ENCODE peak calls at places on chromosomes 12 and 14, in seven cellular contexts. L, O, R, C, B, T and E are unnamed samples. For H3K27me3, the result is how much of the 10 kb centered on the place peaks cover.

GRCh38 chr14:77242752-77243151 is 28.3 kb downstream of the NGB start:
- DNase-seq in L (no peak), T (no peak), R (no peak), O (no peak), C (no peak), B (no peak), E (no peak)

GRCh38 chr14:104800600-104801283 is at the start of gene ZBTB42:
- DNase-seq in O (no peak), L (peak), T (peak), R (peak), C (peak), B (peak), E (no peak)

GRCh38 chr14:89178802-89179201 is 238.2 kb downstream of the FOXN3 start:
- DNase-seq in R (no peak), T (no peak), C (no peak), O (no peak), B (no peak), L (no peak), E (no peak)

GRCh38 chr12:74076918-74077317 is 460.7 kb upstream of the ATXN7L3B start:
- DNase-seq in L (no peak), C (no peak), O (no peak), B (no peak), R (no peak), T (no peak), E (no peak)

GRCh38 chr12:104050436-104050835 is 449 bp upstream of the GLT8D2 start:
- DNase-seq in T (no peak), C (no peak), O (no peak), L (no peak), R (no peak), B (no peak), E (no peak)

GRCh38 chr14:73888971-73889370 is 2.3 kb downstream of the ZNF410 start:
- DNase-seq in R (no peak), B (no peak), T (no peak), O (no peak), L (no peak), C (no peak), E (no peak)

GRCh38 chr14:77026930-77027537 is 1.5 kb downstream of the IRF2BPL start:
- DNase-seq in B (peak), C (peak), T (peak), R (no peak), O (no peak), L (peak), E (no peak)

GRCh38 chr12:111687255-111687654 is 1.4 kb downstream of the ACAD10 start:
- DNase-seq in B (no peak), R (no peak), T (peak), C (no peak), O (no peak), L (no peak), E (no peak)

GRCh38 chr12:109163150-109163549 is 46.8 kb downstream of the ACACB start:
- DNase-seq in R (no peak), C (no peak), O (no peak), B (no peak), L (no peak), T (no peak), E (no peak)

GRCh38 chr14:83172363-83172762 is 1638.7 kb upstream of the SEL1L start:
- DNase-seq in L (no peak), T (no peak), R (no peak), C (no peak), O (no peak), B (no peak), E (no peak)

GRCh38 chr14:76863724-76864407 is 37.7 kb downstream of the LRRC74A start:
- DNase-seq in L (peak), T (no peak), R (peak), C (no peak), O (no peak), B (peak), E (no peak)

GRCh38 chr14:63547798-63548335 is 4.7 kb upstream of the PPP2R5E start:
- DNase-seq in C (no peak), O (no peak), L (no peak), T (no peak), R (no peak), B (no peak), E (no peak)

GRCh38 chr12:57739387-57739786 is 845 bp upstream of the AGAP2 start:
- DNase-seq in R (no peak), O (no peak), L (no peak), C (no peak), B (no peak), T (no peak), E (no peak)

GRCh38 chr14:101578489-101578888 is 17.2 kb downstream of the DIO3 start:
- DNase-seq in O (no peak), C (no peak), L (no peak), T (no peak), B (no peak), R (no peak), E (no peak)

GRCh38 chr12:79424109-79424721 is 266.5 kb downstream of the PAWR start:
- DNase-seq in B (no peak), T (peak), O (no peak), L (no peak), C (peak), R (no peak), E (no peak)

GRCh38 chr12:95837240-95838038 is 21.3 kb upstream of the SNRPF start:
- DNase-seq in L (no peak), B (no peak), T (no peak), O (no peak), C (no peak), R (no peak), E (no peak)

DNA sequence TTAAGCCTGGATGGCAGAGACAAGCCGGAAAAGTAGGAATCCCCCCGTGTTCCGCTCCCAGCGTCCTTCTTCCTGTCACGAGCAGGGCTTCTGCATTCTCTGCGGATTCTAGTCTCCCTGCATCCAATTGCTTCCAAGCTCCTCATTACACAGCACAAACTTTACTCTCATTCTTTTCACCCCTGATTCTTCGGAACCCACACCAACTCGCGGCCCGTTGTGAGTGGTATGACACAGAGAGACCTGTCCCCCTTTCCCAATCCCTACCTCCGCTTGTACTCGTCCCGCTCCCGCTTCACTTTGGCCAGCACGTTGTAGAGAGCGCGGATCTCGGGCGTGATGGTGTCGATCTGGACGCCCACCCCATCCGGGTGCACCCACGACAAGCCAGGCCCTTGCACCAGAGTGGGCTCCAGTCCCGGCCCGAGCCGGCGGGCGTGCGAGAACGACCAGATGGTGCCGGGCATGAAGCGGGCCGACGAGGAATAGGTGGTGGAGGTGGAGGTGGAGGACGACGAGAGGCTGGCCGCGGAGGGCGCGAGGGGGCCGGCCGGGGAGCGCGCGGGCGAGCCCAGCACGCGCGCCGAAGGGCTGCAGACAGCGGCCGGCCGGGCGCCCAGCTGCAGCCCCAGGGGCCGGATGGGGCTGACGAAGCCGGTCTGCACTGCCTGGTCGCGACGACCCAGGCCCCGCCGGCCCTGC is 701 bp downstream of the IFFO1 start:
- DNase-seq in T (peak), L (no peak), B (peak), R (peak), O (no peak), C (no peak), E (no peak)
- H3K4me3 ChIP-seq in T (peak), L (peak), B (peak), R (peak), O (peak), C (peak), E (peak)

GRCh38 chr12:94225506-94225905 is 77.1 kb downstream of the PLXNC1 start:
- DNase-seq in R (no peak), O (no peak), L (no peak), C (no peak), T (peak), B (no peak), E (no peak)

GRCh38 chr12:94228488-94228907 is 80.1 kb downstream of the PLXNC1 start:
- DNase-seq in L (no peak), B (no peak), T (no peak), C (no peak), O (no peak), R (no peak), E (no peak)

GRCh38 chr12:94222351-94222750 is 74.0 kb downstream of the PLXNC1 start:
- DNase-seq in R (no peak), O (no peak), T (no peak), C (no peak), B (no peak), L (no peak), E (no peak)

GRCh38 chr12:94227066-94227465 is 78.7 kb downstream of the PLXNC1 start:
- DNase-seq in C (no peak), T (no peak), L (no peak), B (no peak), R (no peak), O (no peak), E (no peak)

DNA sequence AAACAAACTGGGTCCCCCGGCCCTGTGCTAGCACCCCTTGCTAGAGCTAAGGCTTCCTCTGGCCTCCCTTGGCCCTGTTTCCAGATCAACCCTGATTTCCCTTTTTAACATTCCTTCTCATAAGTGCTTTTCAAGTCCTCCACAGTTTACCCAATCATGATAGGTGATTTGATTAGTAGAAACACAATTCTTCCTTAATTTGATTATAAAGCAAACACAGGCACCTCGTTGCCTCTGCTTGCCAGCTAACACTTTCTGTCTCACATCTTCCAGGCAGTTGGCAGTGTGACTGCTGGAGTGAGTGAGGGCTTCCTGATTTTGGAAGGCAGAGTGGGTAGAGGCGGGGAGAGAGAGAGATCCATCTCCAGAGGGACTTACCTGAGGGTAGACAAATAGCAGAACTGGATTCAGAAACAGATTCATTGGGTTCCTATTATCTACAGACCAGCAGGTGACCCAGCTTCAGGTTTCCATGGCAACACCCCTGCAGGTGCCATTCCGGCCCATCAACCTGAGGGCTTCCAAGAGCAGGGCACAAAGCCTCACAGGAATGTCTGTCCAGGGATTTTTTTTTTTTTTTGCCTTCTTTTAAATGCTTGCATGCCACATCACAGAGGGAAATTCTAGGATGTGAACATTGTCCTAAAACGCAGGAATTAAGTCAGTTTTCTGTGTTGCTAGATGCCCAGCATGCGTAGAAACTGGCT is 77.7 kb downstream of the PLXNC1 start:
- DNase-seq in T (peak), B (no peak), L (no peak), R (no peak), C (no peak), O (no peak), E (no peak)
- H3K27me3 ChIP-seq in T (under half), B (under half), L (under half), R (under half), C (under half), O (under half), E (under half)

GRCh38 chr14:50677527-50678063 is 9.5 kb upstream of the SAV1 start:
- DNase-seq in C (no peak), T (no peak), L (no peak), B (no peak), O (no peak), R (no peak), E (no peak)
- H3K4me3 ChIP-seq in C (no peak), T (no peak), L (peak), B (no peak), O (no peak), R (no peak), E (no peak)

GRCh38 chr12:76643438-76643837 is 83.9 kb upstream of the OSBPL8 start:
- DNase-seq in B (no peak), R (no peak), O (no peak), T (no peak), L (no peak), C (no peak), E (no peak)

GRCh38 chr12:76646366-76646765 is 86.8 kb upstream of the OSBPL8 start:
- DNase-seq in O (no peak), B (no peak), L (no peak), C (no peak), R (no peak), T (no peak), E (no peak)

GRCh38 chr12:76641961-76642360 is 82.4 kb upstream of the OSBPL8 start:
- DNase-seq in C (no peak), B (no peak), T (no peak), O (no peak), R (no peak), L (no peak), E (no peak)

GRCh38 chr12:76645934-76646333 is 86.4 kb upstream of the OSBPL8 start:
- DNase-seq in B (no peak), O (no peak), L (no peak), T (no peak), R (no peak), C (no peak), E (no peak)

DNA sequence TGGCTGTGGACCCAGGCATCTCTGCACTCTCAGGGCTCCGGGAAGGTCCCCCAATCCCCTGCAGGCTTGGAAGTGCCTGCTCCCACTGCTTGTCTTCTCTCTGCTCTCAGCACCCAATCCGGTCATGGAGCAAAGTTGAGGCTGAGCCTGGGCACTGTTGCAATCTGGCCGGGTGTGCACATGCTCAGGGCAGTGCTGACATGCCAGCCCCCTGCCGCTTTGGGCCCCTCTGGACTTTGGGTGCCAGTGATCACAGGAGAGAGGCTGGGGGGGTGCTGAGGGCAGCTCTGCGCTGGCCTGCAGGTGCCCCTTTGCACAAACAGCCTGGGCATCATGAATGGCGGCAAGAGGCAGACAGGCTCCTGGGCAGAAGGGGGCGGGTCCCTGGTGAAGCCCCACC is 85.4 kb upstream of the OSBPL8 start:
- DNase-seq in R (no peak), L (no peak), B (no peak), T (no peak), O (no peak), C (no peak), E (no peak)
- H3K27me3 ChIP-seq in R (under half), L (under half), B (under half), T (under half), O (under half), C (under half), E (under half)

GRCh38 chr12:54300732-54301427 is at the start of gene NFE2:
- DNase-seq in B (peak), L (peak), R (peak), T (peak), C (peak), O (peak), E (no peak)

GRCh38 chr12:54300267-54300731 is 516 bp downstream of the NFE2 start:
- DNase-seq in C (no peak), B (no peak), R (no peak), O (no peak), T (no peak), L (no peak), E (no peak)

GRCh38 chr12:54299515-54300266 is 1.1 kb downstream of the NFE2 start:
- DNase-seq in O (no peak), T (no peak), R (no peak), C (no peak), L (no peak), B (no peak), E (no peak)

GRCh38 chr12:54298904-54299303 is 1.9 kb downstream of the NFE2 start:
- DNase-seq in T (no peak), L (no peak), B (no peak), O (no peak), C (no peak), R (no peak), E (no peak)

DNA sequence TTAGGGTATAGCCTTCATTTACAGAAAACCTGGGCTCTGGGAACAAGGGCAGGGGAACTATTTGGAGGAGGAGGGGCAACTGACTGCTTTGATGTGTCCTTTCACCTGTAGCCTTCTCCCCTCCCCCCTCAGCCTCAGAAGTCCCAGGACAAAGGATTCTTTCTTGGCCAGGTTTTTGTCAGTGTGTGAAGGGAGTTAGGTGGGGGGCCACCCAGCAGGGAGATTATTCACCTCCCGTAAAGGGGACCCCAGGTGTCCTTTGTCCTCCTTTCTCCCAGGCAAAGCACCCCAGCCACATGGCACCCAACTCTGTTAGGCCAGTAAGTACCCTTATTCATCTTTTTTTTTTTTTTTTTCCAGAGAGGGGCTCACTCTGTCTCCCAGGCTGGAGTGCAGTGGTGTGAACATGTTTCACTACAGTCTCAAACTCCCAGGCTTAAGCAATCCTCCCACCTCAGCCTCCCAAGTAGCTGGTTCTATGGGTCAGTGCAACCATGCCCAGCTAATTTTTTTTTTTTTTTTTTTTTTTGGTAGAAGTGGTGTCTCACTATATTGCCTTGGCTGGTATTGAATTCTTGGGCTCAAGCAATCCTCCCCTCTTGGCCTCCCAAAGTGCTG is 722 bp upstream of the NFE2 start:
- DNase-seq in C (no peak), L (no peak), R (no peak), T (no peak), B (no peak), O (no peak), E (no peak)
- H3K4me3 ChIP-seq in C (no peak), L (no peak), R (no peak), T (no peak), B (no peak), O (no peak), E (no peak)

GRCh38 chr14:37593496-37594237 is 1.4 kb downstream of the FOXA1 start:
- DNase-seq in R (no peak), L (no peak), O (no peak), T (no peak), C (no peak), B (no peak), E (no peak)
- H3K27me3 ChIP-seq in R (half or more), L (half or more), O (half or more), T (under half), C (under half), B (under half), E (half or more)